ENCODE peak calls at places on chromosome 1, in eight cellular contexts. One of them, this sample, is unnamed.

GRCh38 chr1:32939655-32940371 is 24.8 kb downstream of the RNF19B start:
- DNase-seq in fibroblast of mammary gland: peak
- DNase-seq in activated T-helper 9 cell treated with anti-CD3 and anti-CD28 coated beads, Interleukin-2, amount 50 U/mL, for 16 hours: no peak
- DNase-seq in activated T-cell treated with anti-CD3 and anti-CD28 coated beads for 48 hours: no peak
- DNase-seq in skeletal muscle cell: peak
- DNase-seq in caudate nucleus: no peak
- DNase-seq in GM12865: no peak
- DNase-seq in ACHN: no peak
- DNase-seq in this sample: peak

GRCh38 chr1:211638723-211639122 is 36.7 kb downstream of the NEK2 start:
- DNase-seq in fibroblast of mammary gland: peak
- DNase-seq in activated T-helper 9 cell treated with anti-CD3 and anti-CD28 coated beads, Interleukin-2, amount 50 U/mL, for 16 hours: no peak
- DNase-seq in activated T-cell treated with anti-CD3 and anti-CD28 coated beads for 48 hours: no peak
- DNase-seq in skeletal muscle cell: no peak
- DNase-seq in caudate nucleus: no peak
- DNase-seq in GM12865: no peak
- DNase-seq in ACHN: no peak
- DNase-seq in this sample: peak

GRCh38 chr1:161946071-161946987 is 77.3 kb downstream of the OLFML2B start:
- DNase-seq in fibroblast of mammary gland: peak
- DNase-seq in activated T-helper 9 cell treated with anti-CD3 and anti-CD28 coated beads, Interleukin-2, amount 50 U/mL, for 16 hours: no peak
- DNase-seq in activated T-cell treated with anti-CD3 and anti-CD28 coated beads for 48 hours: no peak
- DNase-seq in skeletal muscle cell: peak
- DNase-seq in caudate nucleus: no peak
- DNase-seq in GM12865: no peak
- DNase-seq in ACHN: no peak
- DNase-seq in this sample: peak

GRCh38 chr1:17136936-17137335 is 17.7 kb upstream of the PADI2 start:
- DNase-seq in fibroblast of mammary gland: peak
- DNase-seq in activated T-helper 9 cell treated with anti-CD3 and anti-CD28 coated beads, Interleukin-2, amount 50 U/mL, for 16 hours: no peak
- DNase-seq in activated T-cell treated with anti-CD3 and anti-CD28 coated beads for 48 hours: no peak
- DNase-seq in skeletal muscle cell: no peak
- DNase-seq in caudate nucleus: no peak
- DNase-seq in GM12865: no peak
- DNase-seq in ACHN: no peak
- DNase-seq in this sample: no peak

GRCh38 chr1:154861607-154862094 is 8.4 kb downstream of the KCNN3 start:
- DNase-seq in fibroblast of mammary gland: peak
- DNase-seq in activated T-helper 9 cell treated with anti-CD3 and anti-CD28 coated beads, Interleukin-2, amount 50 U/mL, for 16 hours: no peak
- DNase-seq in activated T-cell treated with anti-CD3 and anti-CD28 coated beads for 48 hours: no peak
- DNase-seq in skeletal muscle cell: no peak
- DNase-seq in caudate nucleus: no peak
- DNase-seq in GM12865: no peak
- DNase-seq in ACHN: no peak
- DNase-seq in this sample: peak

GRCh38 chr1:225711236-225711937 is 58.5 kb upstream of the ENAH start:
- DNase-seq in fibroblast of mammary gland: no peak
- DNase-seq in activated T-helper 9 cell treated with anti-CD3 and anti-CD28 coated beads, Interleukin-2, amount 50 U/mL, for 16 hours: no peak
- DNase-seq in activated T-cell treated with anti-CD3 and anti-CD28 coated beads for 48 hours: no peak
- DNase-seq in skeletal muscle cell: no peak
- DNase-seq in caudate nucleus: no peak
- DNase-seq in GM12865: no peak
- DNase-seq in ACHN: no peak
- DNase-seq in this sample: no peak

GRCh38 chr1:232127190-232127589 is 500.6 kb downstream of the DISC1 start:
- DNase-seq in fibroblast of mammary gland: peak
- DNase-seq in activated T-helper 9 cell treated with anti-CD3 and anti-CD28 coated beads, Interleukin-2, amount 50 U/mL, for 16 hours: no peak
- DNase-seq in activated T-cell treated with anti-CD3 and anti-CD28 coated beads for 48 hours: no peak
- DNase-seq in skeletal muscle cell: peak
- DNase-seq in caudate nucleus: no peak
- DNase-seq in GM12865: no peak
- DNase-seq in ACHN: peak
- DNase-seq in this sample: peak

GRCh38 chr1:55310517-55310927 is 95.4 kb upstream of the USP24 start:
- DNase-seq in fibroblast of mammary gland: peak
- DNase-seq in activated T-helper 9 cell treated with anti-CD3 and anti-CD28 coated beads, Interleukin-2, amount 50 U/mL, for 16 hours: no peak
- DNase-seq in activated T-cell treated with anti-CD3 and anti-CD28 coated beads for 48 hours: peak
- DNase-seq in skeletal muscle cell: peak
- DNase-seq in caudate nucleus: no peak
- DNase-seq in GM12865: no peak
- DNase-seq in ACHN: peak
- DNase-seq in this sample: peak

GRCh38 chr1:99728494-99729235 is 37.8 kb downstream of the FRRS1 start:
- DNase-seq in fibroblast of mammary gland: peak
- DNase-seq in activated T-helper 9 cell treated with anti-CD3 and anti-CD28 coated beads, Interleukin-2, amount 50 U/mL, for 16 hours: no peak
- DNase-seq in activated T-cell treated with anti-CD3 and anti-CD28 coated beads for 48 hours: no peak
- DNase-seq in skeletal muscle cell: no peak
- DNase-seq in caudate nucleus: no peak
- DNase-seq in GM12865: no peak
- DNase-seq in ACHN: peak
- DNase-seq in this sample: peak

GRCh38 chr1:209808059-209808494 is 2.1 kb upstream of the IRF6 start:
- DNase-seq in fibroblast of mammary gland: peak
- DNase-seq in activated T-helper 9 cell treated with anti-CD3 and anti-CD28 coated beads, Interleukin-2, amount 50 U/mL, for 16 hours: no peak
- DNase-seq in activated T-cell treated with anti-CD3 and anti-CD28 coated beads for 48 hours: no peak
- DNase-seq in skeletal muscle cell: peak
- DNase-seq in caudate nucleus: no peak
- DNase-seq in GM12865: no peak
- DNase-seq in ACHN: peak
- DNase-seq in this sample: peak